ENCODE peak calls at places on chromosomes 11 and 22, in seven cellular contexts. J is left lung, V is cardiac muscle cell, X is A549, R is PC-3, G is GM23338, B is gastrocnemius medialis. O is an unnamed sample.
A peak's percentile ranks its signal among the peaks of the same experiment; 100 is the strongest.

GRCh38 chr11:11265994-11266606 is 87.0 kb downstream of the CSNK2A3 start:
- DNase-seq in J (no peak), V (peak; percentile 26), X (peak; percentile 64), R (peak; percentile 70), G (peak; percentile 75), B (no peak), O (peak; percentile 19)

GRCh38 chr11:45092901-45093760 is 53.3 kb upstream of the PRDM11 start:
- DNase-seq in J (no peak), V (peak; percentile 85), X (no peak), R (peak; percentile 91), G (no peak), B (no peak), O (peak; percentile 91)

GRCh38 chr11:736431-736830 is 10.8 kb upstream of the TALDO1 start:
- DNase-seq in J (no peak), V (no peak), X (no peak), R (no peak), G (no peak), B (no peak), O (no peak)

GRCh38 chr11:2886191-2886894 is 768 bp upstream of the CDKN1C start:
- DNase-seq in J (peak; percentile 87), V (peak; percentile 57), X (no peak), R (no peak), G (peak; percentile 65), B (no peak), O (no peak)

GRCh38 chr11:71336176-71336995 is 84.0 kb upstream of the SHANK2 start:
- DNase-seq in J (no peak), V (no peak), X (no peak), R (no peak), G (no peak), B (no peak), O (no peak)

GRCh38 chr11:12069053-12069676 is 41.2 kb upstream of the MICAL2 start:
- DNase-seq in J (no peak), V (no peak), X (no peak), R (no peak), G (no peak), B (no peak), O (no peak)

GRCh38 chr11:133681901-133682300 is 149.6 kb upstream of the OPCML start:
- DNase-seq in J (no peak), V (no peak), X (no peak), R (no peak), G (peak; percentile 55), B (no peak), O (no peak)

GRCh38 chr22:31647516-31647915 is 14.5 kb downstream of the PISD start:
- DNase-seq in J (no peak), V (peak; percentile 76), X (no peak), R (no peak), G (no peak), B (no peak), O (no peak)

GRCh38 chr11:2699185-2699530 is 636 bp downstream of the KCNQ1OT1 start:
- DNase-seq in J (peak; percentile 85), V (no peak), X (peak; percentile 35), R (peak; percentile 11), G (peak; percentile 37), B (no peak), O (no peak)

GRCh38 chr11:75588067-75588481 is 26.0 kb downstream of the SERPINH1 start:
- DNase-seq in J (no peak), V (no peak), X (no peak), R (no peak), G (no peak), B (no peak), O (no peak)

GRCh38 chr11:64593156-64594105 is 2.4 kb downstream of the SLC22A12 start:
- DNase-seq in J (peak; percentile 68), V (no peak), X (no peak), R (no peak), G (no peak), B (no peak), O (no peak)

GRCh38 chr22:47163481-47163875 is 401.0 kb downstream of the TBC1D22A start:
- DNase-seq in J (no peak), V (no peak), X (no peak), R (no peak), G (no peak), B (no peak), O (no peak)

GRCh38 chr22:38572065-38572464 is 2.1 kb upstream of the DMC1 start:
- DNase-seq in J (no peak), V (peak; percentile 70), X (peak; percentile 18), R (peak; percentile 61), G (peak; percentile 70), B (peak; percentile 7), O (peak; percentile 25)

GRCh38 chr11:123561046-123561781 is 93.2 kb downstream of the SCN3B start:
- DNase-seq in J (no peak), V (peak; percentile 56), X (no peak), R (no peak), G (peak; percentile 65), B (no peak), O (peak; percentile 64)

GRCh38 chr22:19723990-19724827 is 870 bp downstream of the GP1BB start:
- DNase-seq in J (no peak), V (peak; percentile 22), X (no peak), R (peak; percentile 61), G (peak; percentile 82), B (no peak), O (no peak)

GRCh38 chr22:34096770-34097169 is 176.5 kb upstream of the LARGE1 start:
- DNase-seq in J (no peak), V (no peak), X (no peak), R (no peak), G (no peak), B (no peak), O (no peak)

GRCh38 chr11:134229131-134229790 is 4.8 kb downstream of the VPS26B start:
- DNase-seq in J (no peak), V (no peak), X (no peak), R (no peak), G (no peak), B (no peak), O (no peak)

GRCh38 chr11:102111787-102112653 is 1.8 kb downstream of the YAP1 start:
- DNase-seq in J (no peak), V (peak; percentile 89), X (peak; percentile 63), R (peak; percentile 98), G (no peak), B (peak; percentile 46), O (peak; percentile 67)

GRCh38 chr11:116513894-116514293 is 258.9 kb downstream of the BUD13 start:
- DNase-seq in J (no peak), V (peak; percentile 75), X (no peak), R (peak; percentile 63), G (peak; percentile 83), B (no peak), O (no peak)

GRCh38 chr11:88357323-88358039 is 19.9 kb upstream of the CTSC start:
- DNase-seq in J (no peak), V (peak; percentile 76), X (no peak), R (peak; percentile 87), G (no peak), B (no peak), O (no peak)

DNA sequence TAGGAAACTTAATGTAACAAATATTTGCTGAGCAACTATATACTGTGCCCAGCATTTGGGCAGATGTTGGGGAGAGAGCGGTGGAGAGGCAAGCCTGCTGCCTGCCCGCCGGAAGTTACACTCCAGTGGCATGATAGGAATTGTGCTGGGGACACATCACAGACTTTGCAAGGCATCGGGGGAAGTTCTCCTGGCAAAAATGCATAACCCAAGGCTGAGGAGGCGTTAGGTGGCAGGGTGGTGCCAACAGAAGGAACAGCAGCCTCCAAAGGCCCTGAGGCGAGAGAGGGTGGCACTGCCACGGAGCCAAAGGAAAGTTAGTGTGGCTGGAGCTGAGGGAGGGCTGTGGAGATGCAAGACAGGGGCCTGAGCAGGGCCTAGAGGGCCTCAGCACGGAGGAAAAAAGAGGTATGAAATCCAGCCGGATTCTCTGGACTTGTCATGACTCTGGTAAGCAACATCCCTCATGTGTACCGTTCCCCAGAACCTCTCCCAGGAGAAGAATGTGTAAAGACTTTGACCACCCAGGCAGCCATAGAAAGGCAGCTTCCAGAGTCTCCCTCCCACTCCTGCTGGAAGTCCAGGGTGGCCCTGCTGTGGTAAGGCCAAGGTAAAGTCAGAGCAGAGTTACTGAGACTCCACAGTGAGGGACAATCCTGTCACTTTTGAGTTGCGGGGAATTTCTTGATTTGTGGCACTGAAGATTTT is 76.1 kb upstream of the RAB1B start:
- DNase-seq in J (no peak), V (peak; percentile 12), X (no peak), R (no peak), G (no peak), B (no peak), O (peak; percentile 98)
- H3K27ac ChIP-seq in J (no peak overlapping the region), V (no peak overlapping the region), X (no peak overlapping the region), R (no peak overlapping the region), G (no peak overlapping the region), B (no peak overlapping the region), O (peak overlapping the region; percentile 86)

DNA sequence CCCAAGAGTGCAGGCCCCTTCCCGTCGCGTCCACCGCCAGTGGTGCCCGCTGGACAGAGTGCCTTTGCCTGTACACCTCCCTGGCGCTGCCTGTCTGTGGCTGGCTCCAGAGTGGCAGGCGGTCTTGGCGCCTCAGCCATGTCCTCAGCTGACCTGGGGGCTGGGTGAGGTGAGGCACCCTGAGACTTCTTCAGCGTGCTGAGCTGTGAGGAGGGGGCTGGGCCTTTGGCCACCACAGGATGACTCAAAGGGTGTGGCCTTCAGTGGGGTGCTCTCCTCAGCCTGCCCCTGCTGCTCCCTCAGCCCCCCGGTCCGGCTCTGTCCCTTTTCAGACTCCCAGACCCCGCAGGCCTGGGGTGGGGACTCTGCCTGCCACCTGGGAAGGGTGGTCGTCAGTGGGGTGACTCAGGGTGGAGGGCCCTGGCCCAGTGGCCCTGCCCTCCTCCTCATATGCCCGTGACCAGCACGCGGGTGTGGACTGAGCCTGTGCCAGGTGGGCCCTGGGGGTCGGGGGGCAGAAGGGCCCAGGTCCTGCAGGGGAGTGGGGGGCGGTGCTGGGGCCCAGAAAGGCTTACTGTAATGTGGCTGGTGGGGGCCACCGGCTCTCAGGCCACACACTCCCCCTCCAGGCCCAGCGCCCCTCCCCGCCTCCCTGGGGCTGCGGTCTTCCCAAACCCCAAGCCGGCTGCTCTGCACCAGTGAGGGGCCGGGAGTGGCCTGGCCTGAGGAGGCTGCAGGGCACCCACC is 15.9 kb downstream of the CRELD2 start:
- DNase-seq in J (peak; percentile 94), V (no peak), X (no peak), R (peak; percentile 18), G (no peak), B (peak; percentile 67), O (no peak)
- H3K4me3 ChIP-seq in J (peak overlapping the region; percentile 47), V (no peak overlapping the region), X (peak overlapping the region; percentile 61), R (no peak overlapping the region), G (peak overlapping the region; percentile 53), B (peak overlapping the region; percentile 62), O (no peak overlapping the region)

GRCh38 chr11:43685483-43685882 is 4.9 kb downstream of the HSD17B12 start:
- DNase-seq in J (no peak), V (peak; percentile 8), X (no peak), R (peak; percentile 4), G (no peak), B (no peak), O (no peak)
- H3K4me1 ChIP-seq in J (peaks cover 23% of the 10 kb centered on the region), V (peaks cover 40% of the 10 kb centered on the region), X (peaks cover 8% of the 10 kb centered on the region), R (peaks cover 21% of the 10 kb centered on the region), G (peaks cover 61% of the 10 kb centered on the region), B (peaks cover 64% of the 10 kb centered on the region), O (peaks cover 9% of the 10 kb centered on the region)

DNA sequence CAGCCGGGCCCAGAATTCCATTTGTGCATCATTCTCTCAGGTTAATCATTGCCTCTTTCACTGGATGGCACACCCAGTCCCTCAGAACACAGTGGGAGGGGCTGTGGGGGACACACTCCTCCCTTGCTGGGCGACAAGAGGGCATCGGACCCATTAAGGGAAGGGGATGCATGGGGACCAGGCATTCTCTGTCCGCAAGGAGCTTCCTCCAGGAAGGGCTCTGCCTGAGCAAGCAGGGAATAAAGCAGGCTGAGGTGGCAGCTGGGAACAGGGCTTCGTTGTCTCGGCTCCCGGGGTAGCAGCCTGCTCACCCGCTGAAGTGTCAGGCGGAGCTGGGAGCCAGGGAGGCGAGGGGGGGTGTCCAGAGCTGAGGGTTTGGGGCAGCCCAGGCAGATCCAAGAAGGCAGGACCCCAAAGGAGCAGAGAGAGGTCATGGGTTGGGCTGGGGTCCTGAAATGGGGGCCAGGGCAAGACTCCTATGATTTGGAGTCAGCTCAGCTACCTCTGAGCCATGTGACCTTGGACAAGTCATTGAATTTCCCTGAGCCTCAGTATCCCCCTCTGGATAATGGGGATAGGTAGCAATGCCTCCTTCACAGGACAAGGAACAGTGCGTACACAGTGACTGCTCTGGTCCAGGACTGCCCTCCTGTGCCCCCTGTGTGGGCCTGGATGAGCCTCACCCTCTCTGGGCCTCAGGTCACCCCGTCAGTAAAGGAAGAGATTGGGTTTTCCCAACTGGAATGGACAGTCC is 1.4 kb downstream of the GAL3ST1 start:
- DNase-seq in J (no peak), V (no peak), X (peak; percentile 33), R (no peak), G (no peak), B (no peak), O (no peak)
- H3K27ac ChIP-seq in J (no peak overlapping the region), V (no peak overlapping the region), X (peak overlapping the region; percentile 98), R (no peak overlapping the region), G (no peak overlapping the region), B (no peak overlapping the region), O (no peak overlapping the region)